ENCODE peak calls at places on chromosomes 6 and 20, in nine cellular contexts. One of them, this sample, is unnamed.

GRCh38 chr6:7367408-7367807 is 22.1 kb downstream of the CAGE1 start:
- DNase-seq in IMR-90: no peak
- DNase-seq in aorta: no peak
- DNase-seq in tibial nerve: no peak
- DNase-seq in HepG2: no peak
- DNase-seq in A673: no peak
- DNase-seq in tibial artery: no peak
- DNase-seq in astrocyte: no peak
- DNase-seq in brain microvascular endothelial cell: no peak
- DNase-seq in this sample: no peak

GRCh38 chr6:29414588-29414987 is at the start of gene OR12D1:
- DNase-seq in brain microvascular endothelial cell: no peak
- DNase-seq in tibial nerve: no peak
- DNase-seq in aorta: no peak
- DNase-seq in HepG2: peak; percentile 10
- DNase-seq in tibial artery: no peak
- DNase-seq in A673: no peak
- DNase-seq in IMR-90: no peak
- DNase-seq in astrocyte: no peak
- DNase-seq in this sample: no peak

GRCh38 chr6:21780601-21781000 is 187.1 kb downstream of the SOX4 start:
- DNase-seq in HepG2: no peak
- DNase-seq in tibial artery: no peak
- DNase-seq in IMR-90: no peak
- DNase-seq in A673: no peak
- DNase-seq in aorta: no peak
- DNase-seq in astrocyte: no peak
- DNase-seq in tibial nerve: no peak
- DNase-seq in brain microvascular endothelial cell: no peak
- DNase-seq in this sample: no peak

GRCh38 chr6:147154454-147154853 is 49.8 kb upstream of the STXBP5 start:
- DNase-seq in IMR-90: peak; percentile 79
- DNase-seq in aorta: no peak
- DNase-seq in tibial nerve: no peak
- DNase-seq in HepG2: peak; percentile 9
- DNase-seq in A673: no peak
- DNase-seq in astrocyte: no peak
- DNase-seq in tibial artery: no peak
- DNase-seq in brain microvascular endothelial cell: peak; percentile 58
- DNase-seq in this sample: no peak

GRCh38 chr6:128302942-128303341 is 217.5 kb downstream of the PTPRK start:
- DNase-seq in A673: no peak
- DNase-seq in IMR-90: no peak
- DNase-seq in HepG2: no peak
- DNase-seq in brain microvascular endothelial cell: no peak
- DNase-seq in aorta: no peak
- DNase-seq in astrocyte: no peak
- DNase-seq in tibial artery: no peak
- DNase-seq in tibial nerve: no peak
- DNase-seq in this sample: no peak

GRCh38 chr6:29722773-29723665 is at the start of gene HLA-F:
- DNase-seq in tibial artery: peak; percentile 94
- DNase-seq in HepG2: peak; percentile 63
- DNase-seq in IMR-90: peak; percentile 30
- DNase-seq in aorta: peak; percentile 92
- DNase-seq in tibial nerve: peak; percentile 79
- DNase-seq in brain microvascular endothelial cell: peak; percentile 87
- DNase-seq in A673: peak; percentile 83
- DNase-seq in astrocyte: peak; percentile 31
- DNase-seq in this sample: peak; percentile 89

GRCh38 chr20:62067547-62068260 is 2.0 kb upstream of the TAF4 start:
- DNase-seq in brain microvascular endothelial cell: no peak
- DNase-seq in astrocyte: no peak
- DNase-seq in tibial nerve: no peak
- DNase-seq in aorta: no peak
- DNase-seq in HepG2: no peak
- DNase-seq in A673: no peak
- DNase-seq in tibial artery: no peak
- DNase-seq in IMR-90: no peak
- DNase-seq in this sample: no peak

GRCh38 chr6:168864541-168865495 is 388.8 kb downstream of the THBS2 start:
- DNase-seq in tibial nerve: no peak
- DNase-seq in brain microvascular endothelial cell: no peak
- DNase-seq in astrocyte: no peak
- DNase-seq in IMR-90: no peak
- DNase-seq in aorta: no peak
- DNase-seq in A673: no peak
- DNase-seq in tibial artery: no peak
- DNase-seq in HepG2: no peak
- DNase-seq in this sample: no peak

GRCh38 chr20:43563991-43564390 is 5.2 kb downstream of the SGK2 start:
- DNase-seq in brain microvascular endothelial cell: no peak
- DNase-seq in IMR-90: no peak
- DNase-seq in HepG2: no peak
- DNase-seq in aorta: no peak
- DNase-seq in A673: no peak
- DNase-seq in tibial nerve: no peak
- DNase-seq in tibial artery: no peak
- DNase-seq in astrocyte: no peak
- DNase-seq in this sample: no peak

GRCh38 chr6:3522561-3523287 is 65.9 kb upstream of the SLC22A23 start:
- DNase-seq in HepG2: no peak
- DNase-seq in astrocyte: peak; percentile 72
- DNase-seq in tibial nerve: no peak
- DNase-seq in IMR-90: peak; percentile 91
- DNase-seq in brain microvascular endothelial cell: no peak
- DNase-seq in tibial artery: no peak
- DNase-seq in A673: no peak
- DNase-seq in aorta: no peak
- DNase-seq in this sample: no peak

DNA sequence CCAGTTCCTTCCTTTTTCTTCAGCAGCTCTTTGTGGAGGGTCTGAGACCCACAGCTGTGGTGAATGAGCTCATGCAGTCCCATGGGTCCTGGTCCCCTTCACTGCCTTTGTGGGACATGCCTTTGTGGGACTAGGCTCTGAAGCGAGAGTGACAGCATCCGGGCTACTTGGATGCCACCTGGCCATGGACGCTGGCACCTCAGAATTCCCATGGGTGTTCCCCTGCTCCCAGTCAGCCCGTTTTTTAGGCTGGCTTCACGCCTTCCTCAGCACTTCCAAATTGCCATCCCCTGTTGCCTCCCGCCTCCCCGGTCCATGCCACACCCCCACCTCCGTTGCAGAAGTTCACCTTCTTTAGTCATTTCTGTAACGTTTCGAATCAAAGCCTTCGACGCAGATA is 45.1 kb downstream of the RAMACL start:
- DNase-seq in aorta: no peak
- DNase-seq in brain microvascular endothelial cell: no peak
- DNase-seq in HepG2: no peak
- DNase-seq in astrocyte: no peak
- DNase-seq in tibial nerve: no peak
- DNase-seq in A673: no peak
- DNase-seq in IMR-90: no peak
- DNase-seq in tibial artery: no peak
- DNase-seq in this sample: no peak
- H3K4me3 ChIP-seq in aorta: no peak overlapping the region
- H3K4me3 ChIP-seq in brain microvascular endothelial cell: no peak overlapping the region
- H3K4me3 ChIP-seq in HepG2: no peak overlapping the region
- H3K4me3 ChIP-seq in astrocyte: no peak overlapping the region
- H3K4me3 ChIP-seq in tibial nerve: no peak overlapping the region
- H3K4me3 ChIP-seq in A673: no peak overlapping the region
- H3K4me3 ChIP-seq in IMR-90: no peak overlapping the region
- H3K4me3 ChIP-seq in tibial artery: no peak overlapping the region
- H3K4me3 ChIP-seq in this sample: peak overlapping the region; percentile 4

DNA sequence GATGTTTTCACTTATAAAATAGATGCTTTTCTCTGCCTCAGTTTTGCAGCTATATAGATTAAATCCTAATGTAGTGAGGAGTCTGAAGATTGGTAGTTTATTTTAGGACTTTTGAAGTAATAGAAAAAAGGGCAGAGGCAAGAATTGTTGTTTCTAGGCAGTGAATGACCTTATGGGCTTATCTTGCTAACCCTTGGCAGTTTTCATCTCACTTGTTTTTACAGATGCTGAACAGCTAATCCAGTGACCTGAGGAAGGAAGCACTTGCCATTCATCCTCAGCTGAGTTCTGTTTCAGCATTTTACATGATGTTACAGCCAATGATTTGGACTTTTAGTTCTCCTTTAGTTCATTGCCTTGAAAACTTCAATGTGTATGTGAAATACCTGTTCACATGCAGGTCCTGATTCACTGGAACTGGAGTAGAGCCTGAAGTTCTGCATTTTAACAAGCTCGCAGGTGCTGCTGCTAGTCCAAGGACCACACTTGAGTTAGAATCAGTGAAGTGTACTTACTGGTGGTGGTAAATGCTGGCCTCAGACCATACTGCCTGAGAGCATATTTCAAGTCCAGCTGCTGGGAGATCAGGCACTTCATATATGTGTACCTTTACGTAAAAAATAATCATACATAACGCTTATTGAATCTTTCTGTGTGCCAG is 86.9 kb downstream of the TULP4 start:
- DNase-seq in brain microvascular endothelial cell: no peak
- DNase-seq in astrocyte: no peak
- DNase-seq in aorta: no peak
- DNase-seq in A673: no peak
- DNase-seq in IMR-90: no peak
- DNase-seq in tibial nerve: no peak
- DNase-seq in tibial artery: no peak
- DNase-seq in HepG2: no peak
- DNase-seq in this sample: no peak
- H3K27me3 ChIP-seq in brain microvascular endothelial cell: no peaks in the 10 kb centered on the region
- H3K27me3 ChIP-seq in astrocyte: no peaks in the 10 kb centered on the region
- H3K27me3 ChIP-seq in aorta: no peaks in the 10 kb centered on the region
- H3K27me3 ChIP-seq in A673: no peaks in the 10 kb centered on the region
- H3K27me3 ChIP-seq in IMR-90: no peaks in the 10 kb centered on the region
- H3K27me3 ChIP-seq in tibial nerve: no peaks in the 10 kb centered on the region
- H3K27me3 ChIP-seq in tibial artery: no peaks in the 10 kb centered on the region
- H3K27me3 ChIP-seq in HepG2: no peaks in the 10 kb centered on the region
- H3K27me3 ChIP-seq in this sample: no peaks in the 10 kb centered on the region

GRCh38 chr20:22768779-22769178 is 184.4 kb upstream of the FOXA2 start:
- DNase-seq in tibial artery: no peak
- DNase-seq in astrocyte: no peak
- DNase-seq in HepG2: no peak
- DNase-seq in A673: no peak
- DNase-seq in aorta: no peak
- DNase-seq in tibial nerve: no peak
- DNase-seq in brain microvascular endothelial cell: no peak
- DNase-seq in IMR-90: no peak
- DNase-seq in this sample: no peak
- H3K27ac ChIP-seq in tibial artery: no peak overlapping the region
- H3K27ac ChIP-seq in astrocyte: no peak overlapping the region
- H3K27ac ChIP-seq in HepG2: no peak overlapping the region
- H3K27ac ChIP-seq in A673: no peak overlapping the region
- H3K27ac ChIP-seq in aorta: no peak overlapping the region
- H3K27ac ChIP-seq in tibial nerve: no peak overlapping the region
- H3K27ac ChIP-seq in brain microvascular endothelial cell: no peak overlapping the region
- H3K27ac ChIP-seq in IMR-90: no peak overlapping the region
- H3K27ac ChIP-seq in this sample: no peak overlapping the region

GRCh38 chr6:30820196-30820595 is 64.1 kb upstream of the DDR1 start:
- DNase-seq in tibial nerve: no peak
- DNase-seq in HepG2: peak; percentile 65
- DNase-seq in astrocyte: peak; percentile 78
- DNase-seq in A673: no peak
- DNase-seq in IMR-90: peak; percentile 80
- DNase-seq in brain microvascular endothelial cell: peak; percentile 53
- DNase-seq in tibial artery: peak; percentile 78
- DNase-seq in aorta: peak; percentile 81
- DNase-seq in this sample: no peak

GRCh38 chr6:30821862-30822784 is 62.2 kb upstream of the DDR1 start:
- DNase-seq in tibial artery: no peak
- DNase-seq in tibial nerve: no peak
- DNase-seq in IMR-90: no peak
- DNase-seq in aorta: no peak
- DNase-seq in A673: peak; percentile 66
- DNase-seq in astrocyte: no peak
- DNase-seq in HepG2: peak; percentile 70
- DNase-seq in brain microvascular endothelial cell: peak; percentile 52
- DNase-seq in this sample: no peak

GRCh38 chr6:30816791-30817739 is 67.3 kb upstream of the DDR1 start:
- DNase-seq in tibial nerve: no peak
- DNase-seq in A673: no peak
- DNase-seq in IMR-90: no peak
- DNase-seq in HepG2: no peak
- DNase-seq in tibial artery: no peak
- DNase-seq in aorta: peak; percentile 24
- DNase-seq in astrocyte: no peak
- DNase-seq in brain microvascular endothelial cell: no peak
- DNase-seq in this sample: no peak

GRCh38 chr6:30819287-30819917 is 64.9 kb upstream of the DDR1 start:
- DNase-seq in astrocyte: peak; percentile 42
- DNase-seq in A673: no peak
- DNase-seq in IMR-90: peak; percentile 66
- DNase-seq in brain microvascular endothelial cell: no peak
- DNase-seq in tibial nerve: no peak
- DNase-seq in HepG2: no peak
- DNase-seq in tibial artery: no peak
- DNase-seq in aorta: no peak
- DNase-seq in this sample: no peak

GRCh38 chr6:30818426-30818841 is 65.9 kb upstream of the DDR1 start:
- DNase-seq in aorta: no peak
- DNase-seq in IMR-90: peak; percentile 92
- DNase-seq in A673: peak; percentile 74
- DNase-seq in tibial nerve: no peak
- DNase-seq in brain microvascular endothelial cell: peak; percentile 52
- DNase-seq in astrocyte: peak; percentile 82
- DNase-seq in tibial artery: no peak
- DNase-seq in HepG2: no peak
- DNase-seq in this sample: no peak
- H3K4me3 ChIP-seq in aorta: no peak overlapping the region
- H3K4me3 ChIP-seq in IMR-90: no peak overlapping the region
- H3K4me3 ChIP-seq in A673: no peak overlapping the region
- H3K4me3 ChIP-seq in tibial nerve: no peak overlapping the region
- H3K4me3 ChIP-seq in brain microvascular endothelial cell: no peak overlapping the region
- H3K4me3 ChIP-seq in astrocyte: no peak overlapping the region
- H3K4me3 ChIP-seq in tibial artery: no peak overlapping the region
- H3K4me3 ChIP-seq in HepG2: no peak overlapping the region
- H3K4me3 ChIP-seq in this sample: no peak overlapping the region

GRCh38 chr20:1899169-1899525 is 3.9 kb downstream of the SIRPA start:
- DNase-seq in aorta: no peak
- DNase-seq in HepG2: no peak
- DNase-seq in IMR-90: no peak
- DNase-seq in astrocyte: no peak
- DNase-seq in brain microvascular endothelial cell: no peak
- DNase-seq in A673: no peak
- DNase-seq in tibial artery: no peak
- DNase-seq in tibial nerve: no peak
- DNase-seq in this sample: no peak
- H3K27me3 ChIP-seq in aorta: no peaks in the 10 kb centered on the region
- H3K27me3 ChIP-seq in HepG2: peaks cover 11% of the 10 kb centered on the region
- H3K27me3 ChIP-seq in IMR-90: no peaks in the 10 kb centered on the region
- H3K27me3 ChIP-seq in astrocyte: no peaks in the 10 kb centered on the region
- H3K27me3 ChIP-seq in brain microvascular endothelial cell: no peaks in the 10 kb centered on the region
- H3K27me3 ChIP-seq in A673: no peaks in the 10 kb centered on the region
- H3K27me3 ChIP-seq in tibial artery: no peaks in the 10 kb centered on the region
- H3K27me3 ChIP-seq in tibial nerve: no peaks in the 10 kb centered on the region
- H3K27me3 ChIP-seq in this sample: peaks cover 27% of the 10 kb centered on the region

DNA sequence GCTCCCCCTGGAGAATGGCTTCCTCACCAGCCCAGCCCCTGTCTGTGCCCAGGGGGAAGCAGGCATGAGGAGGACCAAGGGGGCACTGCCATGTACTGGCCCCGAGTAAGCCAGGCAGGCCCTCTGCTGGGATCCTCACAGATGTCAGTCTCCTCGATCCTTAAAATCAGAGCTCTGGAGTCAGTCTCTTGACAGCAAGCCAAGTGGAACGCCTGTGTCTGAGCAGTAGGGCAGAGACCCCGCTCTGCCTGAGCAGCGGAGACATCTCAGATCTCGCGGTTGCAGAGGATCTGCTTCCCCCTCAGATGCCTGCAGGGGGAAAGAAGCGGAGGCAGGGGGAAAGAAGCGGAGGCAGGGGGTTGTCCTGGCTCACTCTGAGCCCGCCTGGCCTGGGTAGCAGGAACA is 92.6 kb downstream of the SNX5 start:
- DNase-seq in tibial nerve: no peak
- DNase-seq in HepG2: no peak
- DNase-seq in brain microvascular endothelial cell: no peak
- DNase-seq in aorta: no peak
- DNase-seq in tibial artery: no peak
- DNase-seq in astrocyte: no peak
- DNase-seq in IMR-90: no peak
- DNase-seq in A673: no peak
- DNase-seq in this sample: no peak
- H3K27ac ChIP-seq in tibial nerve: peak overlapping the region; percentile 69
- H3K27ac ChIP-seq in HepG2: peak overlapping the region; percentile 78
- H3K27ac ChIP-seq in brain microvascular endothelial cell: no peak overlapping the region
- H3K27ac ChIP-seq in aorta: no peak overlapping the region
- H3K27ac ChIP-seq in tibial artery: no peak overlapping the region
- H3K27ac ChIP-seq in astrocyte: no peak overlapping the region
- H3K27ac ChIP-seq in IMR-90: peak overlapping the region; percentile 49
- H3K27ac ChIP-seq in A673: no peak overlapping the region
- H3K27ac ChIP-seq in this sample: no peak overlapping the region